ENCODE peak calls at places on chromosomes 3 and 15, in eight cellular contexts. One of them, this sample, is unnamed.

GRCh38 chr15:101807345-101807945 is 4.1 kb downstream of the OR4F6 start:
- DNase-seq in H9: no peak
- DNase-seq in activated naive CD8-positive, alpha-beta T cell treated with anti-CD3 and anti-CD28 coated beads, Interleukin-2, amount 50 U/mL, for 16 hours: no peak
- DNase-seq in cardiac muscle cell: no peak
- DNase-seq in CD8-positive, alpha-beta memory T cell: no peak
- DNase-seq in effector CD4-positive, alpha-beta T cell: no peak
- DNase-seq in smooth muscle cell of the brain vasculature: no peak
- DNase-seq in stimulated activated CD8-positive, alpha-beta memory T cell treated with anti-CD3 and anti-CD28 coated beads, Interleukin-15, amount 100 ng/mL, for 24 hours: no peak
- DNase-seq in this sample: no peak

GRCh38 chr15:33279613-33280205 is 31.1 kb upstream of the RYR3 start:
- DNase-seq in activated naive CD8-positive, alpha-beta T cell treated with anti-CD3 and anti-CD28 coated beads, Interleukin-2, amount 50 U/mL, for 16 hours: no peak
- DNase-seq in cardiac muscle cell: no peak
- DNase-seq in smooth muscle cell of the brain vasculature: no peak
- DNase-seq in effector CD4-positive, alpha-beta T cell: no peak
- DNase-seq in CD8-positive, alpha-beta memory T cell: no peak
- DNase-seq in stimulated activated CD8-positive, alpha-beta memory T cell treated with anti-CD3 and anti-CD28 coated beads, Interleukin-15, amount 100 ng/mL, for 24 hours: no peak
- DNase-seq in H9: no peak
- DNase-seq in this sample: no peak

GRCh38 chr3:12644297-12644937 is 19.5 kb downstream of the RAF1 start:
- DNase-seq in smooth muscle cell of the brain vasculature: no peak
- DNase-seq in activated naive CD8-positive, alpha-beta T cell treated with anti-CD3 and anti-CD28 coated beads, Interleukin-2, amount 50 U/mL, for 16 hours: no peak
- DNase-seq in effector CD4-positive, alpha-beta T cell: no peak
- DNase-seq in stimulated activated CD8-positive, alpha-beta memory T cell treated with anti-CD3 and anti-CD28 coated beads, Interleukin-15, amount 100 ng/mL, for 24 hours: no peak
- DNase-seq in H9: no peak
- DNase-seq in cardiac muscle cell: peak
- DNase-seq in CD8-positive, alpha-beta memory T cell: no peak
- DNase-seq in this sample: no peak

GRCh38 chr3:189237516-189237915 is 65.7 kb downstream of the TPRG1 start:
- DNase-seq in stimulated activated CD8-positive, alpha-beta memory T cell treated with anti-CD3 and anti-CD28 coated beads, Interleukin-15, amount 100 ng/mL, for 24 hours: no peak
- DNase-seq in effector CD4-positive, alpha-beta T cell: no peak
- DNase-seq in activated naive CD8-positive, alpha-beta T cell treated with anti-CD3 and anti-CD28 coated beads, Interleukin-2, amount 50 U/mL, for 16 hours: no peak
- DNase-seq in H9: no peak
- DNase-seq in cardiac muscle cell: no peak
- DNase-seq in CD8-positive, alpha-beta memory T cell: no peak
- DNase-seq in smooth muscle cell of the brain vasculature: no peak
- DNase-seq in this sample: no peak

GRCh38 chr15:91104111-91104510 is 4.1 kb downstream of the SV2B start:
- DNase-seq in activated naive CD8-positive, alpha-beta T cell treated with anti-CD3 and anti-CD28 coated beads, Interleukin-2, amount 50 U/mL, for 16 hours: no peak
- DNase-seq in H9: no peak
- DNase-seq in cardiac muscle cell: no peak
- DNase-seq in stimulated activated CD8-positive, alpha-beta memory T cell treated with anti-CD3 and anti-CD28 coated beads, Interleukin-15, amount 100 ng/mL, for 24 hours: no peak
- DNase-seq in smooth muscle cell of the brain vasculature: no peak
- DNase-seq in effector CD4-positive, alpha-beta T cell: no peak
- DNase-seq in CD8-positive, alpha-beta memory T cell: no peak
- DNase-seq in this sample: no peak

GRCh38 chr15:73955851-73956250 is 29.6 kb downstream of the LOXL1 start:
- DNase-seq in activated naive CD8-positive, alpha-beta T cell treated with anti-CD3 and anti-CD28 coated beads, Interleukin-2, amount 50 U/mL, for 16 hours: no peak
- DNase-seq in CD8-positive, alpha-beta memory T cell: no peak
- DNase-seq in cardiac muscle cell: no peak
- DNase-seq in H9: no peak
- DNase-seq in smooth muscle cell of the brain vasculature: no peak
- DNase-seq in effector CD4-positive, alpha-beta T cell: no peak
- DNase-seq in stimulated activated CD8-positive, alpha-beta memory T cell treated with anti-CD3 and anti-CD28 coated beads, Interleukin-15, amount 100 ng/mL, for 24 hours: no peak
- DNase-seq in this sample: no peak

GRCh38 chr3:39808467-39809180 is 785 bp upstream of the MYRIP start:
- DNase-seq in cardiac muscle cell: peak
- DNase-seq in stimulated activated CD8-positive, alpha-beta memory T cell treated with anti-CD3 and anti-CD28 coated beads, Interleukin-15, amount 100 ng/mL, for 24 hours: no peak
- DNase-seq in H9: peak
- DNase-seq in activated naive CD8-positive, alpha-beta T cell treated with anti-CD3 and anti-CD28 coated beads, Interleukin-2, amount 50 U/mL, for 16 hours: no peak
- DNase-seq in smooth muscle cell of the brain vasculature: no peak
- DNase-seq in effector CD4-positive, alpha-beta T cell: no peak
- DNase-seq in CD8-positive, alpha-beta memory T cell: no peak
- DNase-seq in this sample: peak

GRCh38 chr3:114179575-114179974 is 723 bp upstream of the DRD3 start:
- DNase-seq in activated naive CD8-positive, alpha-beta T cell treated with anti-CD3 and anti-CD28 coated beads, Interleukin-2, amount 50 U/mL, for 16 hours: no peak
- DNase-seq in stimulated activated CD8-positive, alpha-beta memory T cell treated with anti-CD3 and anti-CD28 coated beads, Interleukin-15, amount 100 ng/mL, for 24 hours: no peak
- DNase-seq in CD8-positive, alpha-beta memory T cell: peak
- DNase-seq in H9: peak
- DNase-seq in smooth muscle cell of the brain vasculature: no peak
- DNase-seq in cardiac muscle cell: peak
- DNase-seq in effector CD4-positive, alpha-beta T cell: no peak
- DNase-seq in this sample: no peak

GRCh38 chr3:188021502-188022040 is 132.4 kb upstream of the LPP start:
- DNase-seq in effector CD4-positive, alpha-beta T cell: no peak
- DNase-seq in cardiac muscle cell: peak
- DNase-seq in CD8-positive, alpha-beta memory T cell: no peak
- DNase-seq in smooth muscle cell of the brain vasculature: no peak
- DNase-seq in activated naive CD8-positive, alpha-beta T cell treated with anti-CD3 and anti-CD28 coated beads, Interleukin-2, amount 50 U/mL, for 16 hours: no peak
- DNase-seq in stimulated activated CD8-positive, alpha-beta memory T cell treated with anti-CD3 and anti-CD28 coated beads, Interleukin-15, amount 100 ng/mL, for 24 hours: no peak
- DNase-seq in H9: no peak
- DNase-seq in this sample: no peak

GRCh38 chr3:24810881-24811280 is 316.2 kb upstream of the THRB start:
- DNase-seq in CD8-positive, alpha-beta memory T cell: no peak
- DNase-seq in stimulated activated CD8-positive, alpha-beta memory T cell treated with anti-CD3 and anti-CD28 coated beads, Interleukin-15, amount 100 ng/mL, for 24 hours: no peak
- DNase-seq in activated naive CD8-positive, alpha-beta T cell treated with anti-CD3 and anti-CD28 coated beads, Interleukin-2, amount 50 U/mL, for 16 hours: no peak
- DNase-seq in effector CD4-positive, alpha-beta T cell: no peak
- DNase-seq in smooth muscle cell of the brain vasculature: no peak
- DNase-seq in cardiac muscle cell: peak
- DNase-seq in H9: no peak
- DNase-seq in this sample: peak

GRCh38 chr3:196650740-196651311 is 11.3 kb downstream of the NRROS start:
- DNase-seq in H9: no peak
- DNase-seq in stimulated activated CD8-positive, alpha-beta memory T cell treated with anti-CD3 and anti-CD28 coated beads, Interleukin-15, amount 100 ng/mL, for 24 hours: no peak
- DNase-seq in activated naive CD8-positive, alpha-beta T cell treated with anti-CD3 and anti-CD28 coated beads, Interleukin-2, amount 50 U/mL, for 16 hours: no peak
- DNase-seq in CD8-positive, alpha-beta memory T cell: no peak
- DNase-seq in effector CD4-positive, alpha-beta T cell: no peak
- DNase-seq in smooth muscle cell of the brain vasculature: peak
- DNase-seq in cardiac muscle cell: peak
- DNase-seq in this sample: peak

GRCh38 chr15:99721104-99721778 is 12.0 kb downstream of the LYSMD4 start:
- DNase-seq in smooth muscle cell of the brain vasculature: no peak
- DNase-seq in H9: no peak
- DNase-seq in stimulated activated CD8-positive, alpha-beta memory T cell treated with anti-CD3 and anti-CD28 coated beads, Interleukin-15, amount 100 ng/mL, for 24 hours: no peak
- DNase-seq in effector CD4-positive, alpha-beta T cell: no peak
- DNase-seq in activated naive CD8-positive, alpha-beta T cell treated with anti-CD3 and anti-CD28 coated beads, Interleukin-2, amount 50 U/mL, for 16 hours: no peak
- DNase-seq in CD8-positive, alpha-beta memory T cell: no peak
- DNase-seq in cardiac muscle cell: no peak
- DNase-seq in this sample: no peak